ENCODE peak calls at places on chromosomes 7 and 10, in four cellular contexts. A is substantia nigra; N is stimulated activated CD4-positive, alpha-beta T cell treated with anti-CD3 and anti-CD28 coated beads, Interleukin-4, amount 100 ng/mL, for 1 hour; X is activated T-cell treated with anti-CD3 and anti-CD28 coated beads, Interleukin-2, amount 50 U/mL, for 72 hours. J is an unnamed sample.

GRCh38 chr10:2263556-2263955 is 526.2 kb upstream of the ADARB2 start:
- DNase-seq in N (no peak), A (no peak), X (no peak), J (peak)

GRCh38 chr10:73537288-73537687 is 41.5 kb upstream of the PPP3CB start:
- DNase-seq in X (no peak), N (no peak), A (no peak), J (peak)

GRCh38 chr10:3467052-3467906 is 294.7 kb upstream of the PITRM1 start:
- DNase-seq in N (no peak), X (no peak), A (no peak), J (no peak)

GRCh38 chr7:47652591-47652990 is 70.7 kb upstream of the TNS3 start:
- DNase-seq in N (no peak), X (no peak), A (no peak), J (no peak)

GRCh38 chr7:141483044-141483443 is 68.2 kb upstream of the AGK start:
- DNase-seq in X (no peak), N (no peak), A (no peak), J (no peak)

GRCh38 chr10:18104223-18104872 is 35.9 kb upstream of the CACNB2 start:
- DNase-seq in X (peak), N (peak), A (no peak), J (no peak)

GRCh38 chr10:61882621-61883375 is 18.7 kb upstream of the ARID5B start:
- DNase-seq in A (no peak), X (peak), N (peak), J (no peak)

GRCh38 chr7:44375236-44375699 is 49.9 kb upstream of the CAMK2B start:
- DNase-seq in X (no peak), N (no peak), A (no peak), J (no peak)